ENCODE peak calls at places on chromosomes 6 and 20, in five cellular contexts. W is psoas muscle, N is uterus, S is heart left ventricle, Q is prostate gland. V is an unnamed sample.
A peak's percentile ranks its signal among the peaks of the same experiment; 100 is the strongest.

GRCh38 chr6:149264629-149265028 is 52.9 kb upstream of the TAB2 start:
- DNase-seq in N (no peak), W (no peak), Q (no peak), S (no peak), V (no peak)

GRCh38 chr6:134995536-134995935 is 45.6 kb upstream of the ALDH8A1 start:
- DNase-seq in S (no peak), W (no peak), N (no peak), Q (no peak), V (no peak)

GRCh38 chr6:125872259-125872921 is 81.6 kb downstream of the NCOA7 start:
- DNase-seq in W (no peak), Q (no peak), S (no peak), N (no peak), V (peak; percentile 4)

GRCh38 chr6:157314705-157315321 is 8.5 kb downstream of the TMEM242 start:
- DNase-seq in W (no peak), S (no peak), N (no peak), Q (peak; percentile 31), V (no peak)

GRCh38 chr6:167111597-167111996 is 11.3 kb upstream of the CCR6 start:
- DNase-seq in S (no peak), N (no peak), Q (no peak), W (no peak), V (no peak)

GRCh38 chr6:129434091-129434490 is 275.9 kb downstream of the ARHGAP18 start:
- DNase-seq in N (no peak), Q (no peak), S (no peak), W (no peak), V (no peak)

GRCh38 chr6:137277971-137278602 is 58.9 kb upstream of the IFNGR1 start:
- DNase-seq in Q (no peak), N (no peak), S (no peak), W (no peak), V (peak; percentile 65)

GRCh38 chr20:50551288-50551687 is 41.1 kb downstream of the PTPN1 start:
- DNase-seq in N (no peak), Q (no peak), W (no peak), S (no peak), V (peak; percentile 73)

GRCh38 chr20:37329481-37330165 is 16.3 kb upstream of the SRC start:
- DNase-seq in W (no peak), Q (no peak), N (no peak), S (no peak), V (no peak)

GRCh38 chr6:5942591-5942990 is 64.1 kb downstream of the NRN1 start:
- DNase-seq in N (no peak), S (no peak), Q (no peak), W (no peak), V (no peak)

GRCh38 chr6:14728396-14729024 is 517.4 kb upstream of the JARID2 start:
- DNase-seq in Q (no peak), W (no peak), N (peak; percentile 71), S (peak; percentile 34), V (peak; percentile 29)

GRCh38 chr20:54108817-54109216 is 38.4 kb upstream of the BCAS1 start:
- DNase-seq in W (no peak), Q (no peak), S (no peak), N (no peak), V (no peak)

GRCh38 chr6:7389162-7389450 is 436 bp downstream of the CAGE1 start:
- DNase-seq in W (peak; percentile 68), S (no peak), N (no peak), Q (no peak), V (no peak)

GRCh38 chr6:134034951-134035822 is 17.2 kb downstream of the SLC2A12 start:
- DNase-seq in Q (no peak), W (no peak), S (no peak), N (no peak), V (no peak)

GRCh38 chr6:45884336-45884735 is 131.3 kb downstream of the CLIC5 start:
- DNase-seq in N (no peak), W (no peak), S (no peak), Q (no peak), V (no peak)

GRCh38 chr6:52016918-52017748 is 70.3 kb downstream of the PKHD1 start:
- DNase-seq in S (no peak), W (no peak), N (no peak), Q (no peak), V (no peak)

GRCh38 chr20:37453836-37454235 is 67.2 kb upstream of the NNAT start:
- DNase-seq in W (no peak), S (no peak), Q (no peak), N (no peak), V (no peak)

GRCh38 chr6:163392533-163392932 is 22.0 kb upstream of the QKI start:
- DNase-seq in Q (peak; percentile 35), S (peak; percentile 59), N (no peak), W (no peak), V (peak; percentile 94)

GRCh38 chr6:119345114-119345513 is 4.4 kb downstream of the MAN1A1 start:
- DNase-seq in Q (no peak), W (no peak), S (no peak), N (no peak), V (no peak)

GRCh38 chr6:138480279-138480949 is 18.9 kb downstream of the NHSL1 start:
- DNase-seq in W (no peak), N (no peak), Q (no peak), S (no peak), V (no peak)

GRCh38 chr20:2603816-2604505 is 48.5 kb upstream of the NOP56 start:
- DNase-seq in S (no peak), W (no peak), N (no peak), Q (no peak), V (no peak)

GRCh38 chr6:9825526-9825925 is 589.3 kb downstream of the TFAP2A start:
- DNase-seq in N (no peak), Q (no peak), W (no peak), S (no peak), V (no peak)

DNA sequence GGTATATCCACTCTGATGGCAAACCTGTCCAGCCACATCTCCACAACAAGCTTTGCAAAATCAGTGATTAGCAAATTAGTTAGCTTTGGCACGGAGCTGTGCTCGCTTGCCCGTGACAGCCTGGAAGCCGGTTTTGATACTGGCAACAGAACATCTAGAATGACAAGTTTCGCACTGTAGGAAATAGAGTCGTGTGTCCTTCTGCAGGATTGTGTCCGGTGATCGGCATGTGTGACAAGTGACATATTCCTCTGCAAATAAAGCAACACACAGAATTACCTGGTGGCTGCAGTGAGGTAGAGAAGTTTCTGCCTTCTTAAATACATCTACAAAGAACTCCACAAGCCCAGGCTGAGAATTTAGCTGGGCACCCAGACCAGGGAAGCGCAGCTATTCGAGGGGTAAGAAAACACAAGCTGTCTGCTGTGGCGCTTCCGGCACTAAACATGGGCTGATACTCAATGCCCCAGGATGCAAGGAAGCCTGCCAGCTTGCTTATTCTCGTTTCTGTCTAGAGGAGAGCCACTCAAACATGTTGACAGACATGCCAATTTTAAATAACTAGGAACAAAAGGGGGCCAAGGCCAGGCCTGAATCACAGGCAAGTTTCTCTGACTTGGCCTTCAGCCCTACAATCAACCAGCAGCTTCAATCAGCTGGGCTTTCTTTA is 22.3 kb downstream of the EIF2S2 start:
- DNase-seq in N (no peak), W (no peak), Q (peak; percentile 52), S (peak; percentile 66), V (no peak)
- H3K27ac ChIP-seq in N (no peak overlapping the region), W (peak overlapping the region; percentile 58), Q (peak overlapping the region; percentile 40), S (no peak overlapping the region), V (no peak overlapping the region)

GRCh38 chr20:56766528-56766927 is 137.4 kb downstream of the TFAP2C start:
- DNase-seq in N (no peak), S (no peak), W (no peak), Q (no peak), V (peak; percentile 59)

GRCh38 chr20:56774873-56775272 is 145.8 kb downstream of the TFAP2C start:
- DNase-seq in N (no peak), Q (no peak), S (no peak), W (no peak), V (no peak)

GRCh38 chr20:56765172-56766073 is 136.3 kb downstream of the TFAP2C start:
- DNase-seq in S (no peak), Q (peak; percentile 15), W (no peak), N (no peak), V (peak; percentile 56)

GRCh38 chr20:56773731-56774130 is 144.6 kb downstream of the TFAP2C start:
- DNase-seq in S (no peak), N (no peak), Q (no peak), W (no peak), V (no peak)

DNA sequence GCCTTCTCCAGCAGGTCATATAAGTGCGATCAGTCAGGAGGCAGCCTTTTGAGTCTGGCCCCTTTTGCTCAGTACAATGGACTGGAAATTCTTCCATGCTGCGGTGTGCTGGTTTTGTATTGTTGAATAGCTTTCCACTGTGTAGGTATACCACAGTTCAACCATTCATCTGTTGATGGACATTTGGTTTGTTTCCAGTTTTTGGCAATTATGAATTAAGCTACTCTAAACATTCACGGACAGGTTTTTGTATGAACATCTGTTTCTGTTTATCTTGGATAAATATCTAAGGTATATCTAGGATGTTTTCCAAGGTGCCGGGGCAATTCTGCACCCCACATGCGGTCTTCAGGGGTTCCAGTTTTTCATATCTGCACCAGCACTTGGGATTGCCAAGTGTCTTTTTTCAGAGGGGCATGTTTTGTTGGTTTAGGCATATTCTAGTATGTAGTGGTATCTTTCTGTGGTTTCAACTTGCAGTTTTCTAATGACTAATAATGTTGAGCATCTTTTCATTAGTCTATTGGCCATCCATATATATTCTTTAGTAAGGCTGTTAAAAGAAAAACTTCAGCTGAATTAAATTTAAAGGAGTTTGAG is 141.0 kb downstream of the TFAP2C start:
- DNase-seq in S (no peak), W (no peak), Q (no peak), N (no peak), V (no peak)
- H3K4me1 ChIP-seq in S (no peaks in the 10 kb centered on the region), W (no peaks in the 10 kb centered on the region), Q (no peaks in the 10 kb centered on the region), N (no peaks in the 10 kb centered on the region), V (peaks cover 5% of the 10 kb centered on the region)

GRCh38 chr6:168332020-168332419 is 12.4 kb upstream of the DACT2 start:
- DNase-seq in Q (no peak), N (no peak), W (no peak), S (no peak), V (no peak)

GRCh38 chr6:168333471-168333870 is 13.9 kb upstream of the DACT2 start:
- DNase-seq in Q (no peak), N (no peak), S (no peak), W (no peak), V (no peak)

GRCh38 chr6:168334072-168334471 is 14.5 kb upstream of the DACT2 start:
- DNase-seq in N (no peak), Q (no peak), W (no peak), S (no peak), V (no peak)

GRCh38 chr6:168331058-168331457 is 11.5 kb upstream of the DACT2 start:
- DNase-seq in S (no peak), Q (no peak), W (no peak), N (no peak), V (no peak)

GRCh38 chr6:168333039-168333438 is 13.5 kb upstream of the DACT2 start:
- DNase-seq in Q (no peak), N (no peak), S (no peak), W (no peak), V (no peak)
- TF ChIP-seq CTCF in Q (no peak), N (no peak), S (peak; percentile 26), W (no peak), V (peak; percentile 44)

DNA sequence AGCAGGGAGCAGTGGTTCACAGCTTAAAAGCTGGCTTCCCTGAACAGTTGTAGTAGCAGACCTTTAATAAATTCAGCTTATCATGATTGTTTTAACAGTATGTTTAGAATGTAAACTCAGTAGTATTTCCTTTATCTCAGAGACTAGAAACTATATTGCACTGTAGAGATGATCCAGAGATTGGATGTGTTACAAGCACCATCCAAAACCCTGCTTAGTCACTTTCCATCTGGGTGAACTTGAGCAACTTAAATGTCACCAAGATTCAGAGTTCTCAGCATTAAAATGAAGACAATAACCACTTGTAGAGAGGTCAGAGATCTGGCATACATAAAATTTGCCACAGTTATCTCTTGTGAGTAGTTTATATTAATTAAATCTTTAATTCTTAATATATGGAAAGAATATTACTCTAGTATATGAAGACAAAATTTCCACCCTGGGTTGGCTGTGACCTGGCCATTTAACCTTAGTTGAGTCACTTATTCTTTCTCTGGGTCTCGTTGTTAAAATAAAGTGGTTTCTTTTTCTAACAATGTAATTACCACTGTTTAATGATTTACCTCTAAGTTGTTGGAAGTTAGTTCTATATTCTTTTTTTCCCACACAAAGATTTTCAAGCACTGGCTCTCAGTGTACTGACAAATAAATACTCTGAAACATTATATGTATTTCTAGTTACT is 239.2 kb upstream of the FKBP1C start:
- DNase-seq in S (no peak), W (no peak), Q (no peak), N (no peak), V (no peak)
- H3K27ac ChIP-seq in S (no peak overlapping the region), W (no peak overlapping the region), Q (no peak overlapping the region), N (no peak overlapping the region), V (no peak overlapping the region)